ENCODE peak calls at places on chromosomes 7 and 10, in eight cellular contexts. A is SJSA1; K is endothelial cell of umbilical vein; U is HCT116; F is CD8-positive, alpha-beta T cell; B is Panc1; E is testis; Y is WERI-Rb-1. I is an unnamed sample. For H3K9me3, the result is how much of the 10 kb centered on the place peaks cover.

GRCh38 chr7:34080513-34080912 is 175.2 kb downstream of the BMPER start:
- DNase-seq in A (no peak), K (no peak), U (no peak), F (no peak), B (no peak), E (no peak), Y (no peak), I (no peak)

GRCh38 chr7:133344275-133344674 is 91.4 kb downstream of the EXOC4 start:
- DNase-seq in A (no peak), K (peak), U (no peak), F (no peak), B (no peak), E (no peak), Y (no peak), I (no peak)

GRCh38 chr7:107660381-107661080 is at the start of gene SLC26A4:
- DNase-seq in A (no peak), K (no peak), U (no peak), F (no peak), B (no peak), E (peak), Y (no peak), I (no peak)

GRCh38 chr7:153657182-153657800 is 394.9 kb upstream of the DPP6 start:
- DNase-seq in A (no peak), K (no peak), U (no peak), F (no peak), B (no peak), E (no peak), Y (no peak), I (no peak)

GRCh38 chr10:110311357-110311949 is 6.7 kb upstream of the SMNDC1 start:
- DNase-seq in A (peak), K (peak), U (peak), F (no peak), B (peak), E (peak), Y (peak), I (peak)

GRCh38 chr7:4612939-4613841 is 68.9 kb upstream of the FOXK1 start:
- DNase-seq in A (peak), K (peak), U (no peak), F (no peak), B (no peak), E (peak), Y (no peak), I (no peak)

GRCh38 chr7:148474421-148474820 is 116.1 kb upstream of the C7orf33 start:
- DNase-seq in A (no peak), K (no peak), U (no peak), F (no peak), B (no peak), E (no peak), Y (no peak), I (no peak)

GRCh38 chr7:114402866-114403635 is 11.6 kb upstream of the FOXP2 start:
- DNase-seq in A (no peak), K (no peak), U (no peak), F (no peak), B (no peak), E (no peak), Y (no peak), I (no peak)

GRCh38 chr7:45033261-45033930 is 33.4 kb downstream of the CCM2 start:
- DNase-seq in A (no peak), K (no peak), U (no peak), F (no peak), B (no peak), E (no peak), Y (peak), I (no peak)

GRCh38 chr7:108492742-108493141 is 33.2 kb downstream of the PNPLA8 start:
- DNase-seq in A (peak), K (no peak), U (no peak), F (no peak), B (no peak), E (no peak), Y (no peak), I (no peak)

GRCh38 chr7:15104411-15105092 is 202.0 kb upstream of the DGKB start:
- DNase-seq in A (no peak), K (no peak), U (no peak), F (no peak), B (no peak), E (no peak), Y (no peak), I (no peak)

GRCh38 chr10:60827791-60828488 is 49.7 kb downstream of the CDK1 start:
- DNase-seq in A (peak), K (peak), U (no peak), F (no peak), B (no peak), E (no peak), Y (no peak), I (no peak)

GRCh38 chr7:2114926-2115738 is 117.6 kb downstream of the MAD1L1 start:
- DNase-seq in A (no peak), K (no peak), U (no peak), F (no peak), B (no peak), E (no peak), Y (no peak), I (no peak)

GRCh38 chr7:80977751-80978150 is 58.9 kb upstream of the SEMA3C start:
- DNase-seq in A (no peak), K (no peak), U (no peak), F (no peak), B (no peak), E (no peak), Y (no peak), I (no peak)

GRCh38 chr10:88047589-88047988 is 184.2 kb downstream of the PTEN start:
- DNase-seq in A (no peak), K (no peak), U (no peak), F (no peak), B (no peak), E (no peak), Y (no peak), I (no peak)

GRCh38 chr10:88048312-88048711 is 184.9 kb downstream of the PTEN start:
- DNase-seq in A (no peak), K (no peak), U (no peak), F (no peak), B (no peak), E (no peak), Y (no peak), I (no peak)

GRCh38 chr10:88045544-88046415 is 182.4 kb downstream of the PTEN start:
- DNase-seq in A (no peak), K (no peak), U (no peak), F (no peak), B (no peak), E (no peak), Y (no peak), I (no peak)

GRCh38 chr10:88045116-88045515 is 181.7 kb downstream of the PTEN start:
- DNase-seq in A (no peak), K (no peak), U (no peak), F (no peak), B (no peak), E (no peak), Y (no peak), I (no peak)

GRCh38 chr10:88049204-88049603 is 185.8 kb downstream of the PTEN start:
- DNase-seq in A (no peak), K (no peak), U (no peak), F (no peak), B (no peak), E (no peak), Y (no peak), I (no peak)
- H3K4me3 ChIP-seq in A (no peak), K (no peak), U (no peak), F (no peak), B (no peak), E (no peak), Y (no peak), I (no peak)

GRCh38 chr7:100679927-100680588 is 6.5 kb downstream of the GNB2 start:
- DNase-seq in A (no peak), K (no peak), U (no peak), F (no peak), B (no peak), E (peak), Y (no peak), I (peak)
- H3K27ac ChIP-seq in A (no peak), K (no peak), U (peak), F (no peak), B (peak), E (peak), Y (no peak), I (no peak)

GRCh38 chr10:133084491-133084890 is 3.2 kb upstream of the ADGRA1 start:
- DNase-seq in A (no peak), K (no peak), U (no peak), F (no peak), B (no peak), E (no peak), Y (no peak), I (no peak)
- H3K9me3 ChIP-seq in A (under half), K (under half), U (under half), F (under half), B (under half), E (under half), Y (under half), I (under half)

GRCh38 chr10:79376078-79376628 is 28.9 kb downstream of the PPIF start:
- DNase-seq in A (no peak), K (no peak), U (no peak), F (peak), B (no peak), E (peak), Y (peak), I (no peak)

GRCh38 chr10:79374312-79375191 is 27.3 kb downstream of the PPIF start:
- DNase-seq in A (peak), K (peak), U (peak), F (peak), B (peak), E (peak), Y (peak), I (peak)

GRCh38 chr10:79376751-79377556 is 29.7 kb downstream of the PPIF start:
- DNase-seq in A (no peak), K (no peak), U (no peak), F (peak), B (no peak), E (peak), Y (peak), I (no peak)

GRCh38 chr10:79377557-79378382 is 30.5 kb downstream of the PPIF start:
- DNase-seq in A (no peak), K (no peak), U (no peak), F (peak), B (no peak), E (peak), Y (peak), I (no peak)

DNA sequence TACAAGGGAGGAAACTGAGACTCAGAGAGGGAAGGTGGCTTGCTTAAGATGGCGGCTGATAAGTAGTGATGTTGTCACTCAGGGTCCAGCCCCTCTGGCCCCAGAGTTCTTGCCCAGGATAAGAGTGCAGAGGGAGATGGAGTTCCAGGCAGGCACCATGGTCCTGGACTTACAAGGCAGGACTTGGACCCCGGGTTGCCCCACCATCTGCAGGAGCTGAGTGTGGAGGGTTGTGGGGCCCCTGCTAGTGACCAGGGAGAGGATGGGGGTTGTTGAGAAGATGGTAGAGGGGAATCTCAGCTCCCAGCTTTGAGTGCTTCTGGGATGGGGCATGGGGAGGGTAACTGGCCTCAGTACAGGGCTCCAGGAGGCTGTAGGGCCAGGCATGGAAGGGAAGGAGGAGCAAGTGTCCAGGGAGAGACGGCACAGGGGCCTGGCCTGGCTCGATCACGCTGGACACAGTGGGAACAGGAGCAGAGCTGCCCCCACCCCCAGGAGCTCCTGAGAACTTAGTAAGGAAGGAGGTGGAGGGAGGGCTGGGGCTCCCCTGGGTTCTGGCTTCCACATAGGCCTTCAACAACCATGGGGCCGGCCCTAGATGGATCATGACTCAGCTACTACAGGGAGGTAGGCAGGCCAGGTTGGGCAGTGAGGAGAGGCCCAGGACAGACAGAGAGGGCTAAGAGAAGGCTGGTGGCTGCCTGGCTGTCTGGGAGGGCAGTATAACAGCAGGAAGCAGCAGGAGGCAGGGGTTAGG is 28.2 kb downstream of the PPIF start:
- DNase-seq in A (peak), K (no peak), U (no peak), F (peak), B (no peak), E (peak), Y (peak), I (no peak)
- H3K4me3 ChIP-seq in A (no peak), K (no peak), U (no peak), F (no peak), B (no peak), E (no peak), Y (no peak), I (no peak)

DNA sequence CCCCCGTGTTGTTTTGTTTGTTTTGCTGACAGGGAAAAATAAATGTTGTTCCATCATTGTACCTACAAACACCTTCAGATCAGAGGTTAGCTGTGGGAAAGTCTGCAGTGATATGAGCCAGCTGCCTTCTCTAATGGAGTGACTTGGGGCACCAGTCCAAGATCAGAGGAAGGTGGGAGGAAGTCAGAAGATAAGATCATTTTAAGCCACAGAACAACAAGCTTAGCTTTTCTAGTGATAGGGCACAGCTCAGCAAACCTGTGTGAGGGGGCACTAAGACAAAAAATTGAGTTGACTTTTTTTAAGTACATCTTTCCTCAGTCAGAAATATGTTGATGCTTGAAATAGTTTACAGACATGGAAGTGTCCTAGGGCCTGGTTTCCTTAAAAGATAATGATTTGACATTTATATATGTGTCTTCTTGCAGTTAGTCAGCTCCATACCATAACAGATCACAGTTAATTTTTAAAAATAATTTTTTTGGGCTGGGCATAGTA is 240.3 kb upstream of the KAT6B start:
- DNase-seq in A (no peak), K (peak), U (no peak), F (peak), B (no peak), E (no peak), Y (peak), I (no peak)
- H3K27ac ChIP-seq in A (no peak), K (no peak), U (no peak), F (peak), B (no peak), E (peak), Y (peak), I (no peak)

DNA sequence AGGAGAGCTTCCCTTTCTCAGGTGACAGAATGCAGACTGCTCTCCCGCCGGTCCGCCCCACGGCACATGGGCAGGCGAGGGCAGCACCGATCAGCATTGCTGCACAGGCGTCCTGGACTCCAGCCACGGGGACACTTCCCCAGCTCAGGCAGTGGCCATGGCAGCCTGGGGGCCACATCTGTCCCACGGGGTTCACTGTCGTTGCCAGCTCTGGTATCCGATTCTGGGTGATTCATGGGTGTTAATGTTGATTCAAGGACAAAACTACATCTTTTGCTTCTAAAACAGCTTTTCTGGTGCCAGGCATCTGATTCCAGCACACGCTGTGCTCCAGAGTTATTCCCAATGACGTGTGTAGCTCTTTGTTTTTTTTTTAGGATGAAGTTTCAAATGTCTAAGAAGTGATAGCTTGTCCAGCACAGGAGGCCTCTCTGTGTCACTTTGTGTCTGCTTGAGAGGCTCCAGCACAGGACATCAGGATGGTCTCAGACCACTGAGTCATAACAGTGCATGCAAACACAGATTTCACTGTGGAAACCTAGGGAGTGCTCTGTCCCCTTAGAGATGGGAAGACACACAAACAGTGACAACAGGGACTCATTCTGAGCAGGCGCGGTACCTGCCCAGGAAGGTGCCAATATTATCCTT is 218.0 kb downstream of the WDR37 start:
- DNase-seq in A (no peak), K (no peak), U (no peak), F (no peak), B (no peak), E (peak), Y (no peak), I (no peak)
- H3K9me3 ChIP-seq in A (under half), K (under half), U (under half), F (under half), B (under half), E (under half), Y (under half), I (under half)